ENCODE peak calls at places on chromosomes 11 and 22, in six cellular contexts. O is endodermal cell, V is fibroblast of lung, F is suprapubic skin, Z is ovary, D is testis. W is an unnamed sample. For H3K4me1 and H3K27me3, the result is how much of the 10 kb centered on the place peaks cover.

GRCh38 chr22:38074181-38075104 is 9.5 kb downstream of the SLC16A8 start:
- DNase-seq in F (no peak), D (peak), V (peak), Z (no peak), O (peak), W (no peak)

GRCh38 chr11:76219243-76219642 is 12.9 kb upstream of the WNT11 start:
- DNase-seq in D (no peak), V (no peak), Z (no peak), F (no peak), O (no peak), W (no peak)

GRCh38 chr11:118641463-118642019 is 34.1 kb downstream of the PHLDB1 start:
- DNase-seq in Z (no peak), F (no peak), O (no peak), D (no peak), V (no peak), W (no peak)

GRCh38 chr11:44978961-44979331 is 28.3 kb upstream of the TP53I11 start:
- DNase-seq in D (no peak), Z (no peak), F (no peak), V (no peak), O (peak), W (no peak)

GRCh38 chr11:76767659-76768058 is 15.5 kb upstream of the TSKU start:
- DNase-seq in Z (no peak), O (peak), V (no peak), F (no peak), D (no peak), W (no peak)

GRCh38 chr22:37416806-37417205 is 10.5 kb downstream of the ELFN2 start:
- DNase-seq in O (peak), D (peak), Z (no peak), F (no peak), V (no peak), W (no peak)

GRCh38 chr11:86784247-86784681 is 16.1 kb upstream of the PRSS23 start:
- DNase-seq in Z (no peak), O (no peak), V (peak), F (no peak), D (no peak), W (no peak)

GRCh38 chr11:111846640-111847039 is 24.7 kb downstream of the ALG9 start:
- DNase-seq in D (no peak), V (peak), F (no peak), O (peak), Z (no peak), W (no peak)

GRCh38 chr11:7869467-7869866 is 61.6 kb downstream of the OR10A6 start:
- DNase-seq in Z (no peak), V (peak), F (no peak), O (no peak), D (no peak), W (no peak)

GRCh38 chr11:76773921-76774361 is 9.2 kb upstream of the TSKU start:
- DNase-seq in F (no peak), V (no peak), D (no peak), O (no peak), Z (no peak), W (peak)

GRCh38 chr11:19714387-19715363 is 2.0 kb downstream of the NAV2 start:
- DNase-seq in O (peak), V (peak), F (no peak), D (no peak), Z (peak), W (peak)

GRCh38 chr11:132116516-132116915 is 746.1 kb downstream of the NTM start:
- DNase-seq in F (no peak), D (no peak), O (no peak), V (no peak), Z (no peak), W (no peak)

GRCh38 chr11:1401656-1402221 is 12.0 kb downstream of the BRSK2 start:
- DNase-seq in Z (peak), F (no peak), V (peak), O (peak), D (peak), W (peak)

GRCh38 chr11:130037881-130038601 is 31.7 kb upstream of the APLP2 start:
- DNase-seq in D (no peak), V (peak), O (peak), Z (no peak), F (no peak), W (no peak)

GRCh38 chr22:42344391-42344861 is 74.0 kb upstream of the TCF20 start:
- DNase-seq in D (peak), Z (peak), V (peak), O (peak), F (no peak), W (peak)

GRCh38 chr22:24819941-24820461 is 14.0 kb downstream of the SGSM1 start:
- DNase-seq in Z (peak), V (no peak), F (no peak), O (no peak), D (peak), W (peak)

GRCh38 chr11:114115406-114116054 is 56.0 kb downstream of the ZBTB16 start:
- DNase-seq in F (no peak), V (no peak), D (no peak), O (peak), Z (no peak), W (no peak)

GRCh38 chr11:128130052-128130451 is 457.3 kb downstream of the ETS1 start:
- DNase-seq in V (no peak), Z (no peak), D (no peak), F (no peak), O (no peak), W (no peak)

GRCh38 chr11:2950825-2951224 is 21.6 kb upstream of the PHLDA2 start:
- DNase-seq in Z (no peak), O (no peak), F (no peak), V (no peak), D (no peak), W (no peak)

GRCh38 chr11:125369808-125370207 is 126.3 kb downstream of the FEZ1 start:
- DNase-seq in Z (no peak), F (no peak), V (no peak), O (peak), D (no peak), W (no peak)

GRCh38 chr11:110190885-110191284 is 97.7 kb downstream of the ZC3H12C start:
- DNase-seq in D (no peak), O (no peak), V (no peak), F (no peak), Z (no peak), W (no peak)

GRCh38 chr11:23455291-23455864 is 595.1 kb upstream of the CCDC179 start:
- DNase-seq in O (no peak), Z (no peak), V (no peak), D (no peak), F (no peak), W (no peak)
- H3K4me1 ChIP-seq in O (under half), Z (under half), V (under half), D (under half), F (under half), W (under half)

DNA sequence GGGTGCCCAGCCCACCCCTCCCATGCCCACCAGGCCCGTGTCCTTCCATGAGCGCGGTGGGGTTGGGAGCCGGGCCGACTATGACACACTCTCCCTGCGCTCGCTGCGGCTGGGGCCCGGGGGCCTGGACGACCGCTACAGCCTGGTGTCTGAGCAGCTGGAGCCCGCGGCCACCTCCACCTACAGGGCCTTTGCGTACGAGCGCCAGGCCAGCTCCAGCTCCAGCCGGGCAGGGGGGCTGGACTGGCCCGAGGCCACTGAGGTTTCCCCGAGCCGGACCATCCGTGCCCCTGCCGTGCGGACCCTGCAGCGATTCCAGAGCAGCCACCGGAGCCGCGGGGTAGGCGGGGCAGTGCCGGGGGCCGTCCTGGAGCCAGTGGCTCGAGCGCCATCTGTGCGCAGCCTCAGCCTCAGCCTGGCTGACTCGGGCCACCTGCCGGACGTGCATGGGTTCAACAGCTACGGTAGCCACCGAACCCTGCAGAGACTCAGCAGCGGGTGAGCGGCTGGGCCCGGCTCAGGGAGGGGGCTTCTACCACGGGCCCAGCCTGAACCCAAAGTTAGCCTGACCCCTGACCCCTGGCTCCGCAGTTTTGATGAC is 3.0 kb downstream of the PKP3 start:
- DNase-seq in D (peak), F (no peak), Z (peak), V (peak), O (no peak), W (peak)
- H3K4me3 ChIP-seq in D (no peak), F (peak), Z (peak), V (peak), O (no peak), W (peak)

GRCh38 chr22:22516992-22517391 is 3.1 kb downstream of the ZNF280A start:
- DNase-seq in O (no peak), Z (no peak), D (no peak), F (no peak), V (no peak), W (no peak)
- H3K27me3 ChIP-seq in O (under half), Z (under half), D (under half), F (under half), V (under half), W (half or more)

GRCh38 chr11:10844816-10845215 is 13.0 kb downstream of the ZBED5 start:
- DNase-seq in F (no peak), V (no peak), D (no peak), Z (no peak), O (no peak), W (no peak)
- H3K4me1 ChIP-seq in F (under half), V (under half), D (under half), Z (under half), O (under half), W (under half)